ENCODE peak calls at places on chromosomes 3 and 15, in eight cellular contexts. Z is T-cell, Q is stomach, X is SW480, S is left ventricle myocardium superior, G is myocyte, C is body of pancreas, N is fibroblast of pulmonary artery. O is an unnamed sample.

GRCh38 chr3:139718415-139718814 is 40.6 kb upstream of the NMNAT3 start:
- DNase-seq in S (peak), C (peak), G (peak), Z (no peak), Q (no peak), N (peak), X (peak), O (no peak)

GRCh38 chr15:64905119-64905831 is 6.4 kb upstream of the ANKDD1A start:
- DNase-seq in Q (peak), C (peak), S (peak), X (no peak), N (peak), G (no peak), Z (peak), O (peak)

GRCh38 chr3:13612829-13613228 is 63.9 kb downstream of the FBLN2 start:
- DNase-seq in S (peak), Q (no peak), N (no peak), X (no peak), C (peak), G (no peak), Z (no peak), O (no peak)

GRCh38 chr15:59289574-59289973 is 82.9 kb downstream of the LDHAL6B start:
- DNase-seq in Z (no peak), N (no peak), Q (no peak), G (no peak), X (no peak), C (no peak), S (no peak), O (no peak)

GRCh38 chr3:195054311-195054710 is 216.6 kb downstream of the XXYLT1 start:
- DNase-seq in Q (no peak), S (peak), X (no peak), G (no peak), N (no peak), Z (no peak), C (no peak), O (no peak)

GRCh38 chr3:152254031-152254430 is 14.7 kb upstream of the MBNL1 start:
- DNase-seq in X (no peak), Q (no peak), C (no peak), N (no peak), Z (no peak), S (no peak), G (no peak), O (no peak)

GRCh38 chr3:48492461-48493202 is 11.3 kb downstream of the SHISA5 start:
- DNase-seq in X (no peak), S (no peak), Q (no peak), G (no peak), N (no peak), C (no peak), Z (no peak), O (peak)

GRCh38 chr3:30915782-30916181 is 21.3 kb upstream of the GADL1 start:
- DNase-seq in Q (no peak), Z (no peak), C (no peak), G (no peak), S (no peak), X (no peak), N (no peak), O (no peak)

GRCh38 chr3:71582612-71583568 is 638 bp downstream of the FOXP1 start:
- DNase-seq in C (peak), Z (peak), G (peak), N (no peak), X (peak), S (peak), Q (peak), O (peak)

GRCh38 chr3:46926447-46926846 is 48.9 kb downstream of the PTH1R start:
- DNase-seq in S (no peak), Z (no peak), N (no peak), C (no peak), Q (no peak), G (no peak), X (no peak), O (no peak)

GRCh38 chr15:79042213-79042928 is 48.2 kb downstream of the RASGRF1 start:
- DNase-seq in N (peak), Q (no peak), S (no peak), C (no peak), Z (no peak), X (no peak), G (no peak), O (peak)

GRCh38 chr15:90334304-90334731 is 17.8 kb upstream of the ZNF774 start:
- DNase-seq in Z (no peak), G (no peak), S (no peak), X (no peak), Q (no peak), C (peak), N (no peak), O (no peak)

GRCh38 chr15:63507878-63508818 is 3.8 kb downstream of the USP3 start:
- DNase-seq in Z (no peak), S (no peak), C (no peak), Q (no peak), N (no peak), G (no peak), X (no peak), O (peak)

GRCh38 chr3:38543602-38544001 is 47.5 kb downstream of the EXOG start:
- DNase-seq in N (no peak), C (no peak), Z (no peak), S (peak), Q (no peak), X (no peak), G (peak), O (no peak)

GRCh38 chr3:124558898-124559649 is 171.2 kb upstream of the UMPS start:
- DNase-seq in C (peak), S (peak), N (peak), G (peak), X (no peak), Z (no peak), Q (peak), O (no peak)

GRCh38 chr3:73719413-73719831 is 94.7 kb upstream of the PDZRN3 start:
- DNase-seq in G (no peak), C (no peak), X (no peak), N (peak), Z (no peak), Q (no peak), S (no peak), O (no peak)

GRCh38 chr3:153513236-153513635 is 351.2 kb downstream of the RAP2B start:
- DNase-seq in X (no peak), C (no peak), G (peak), Z (no peak), S (no peak), N (peak), Q (no peak), O (peak)

GRCh38 chr3:12235691-12236090 is 53.2 kb upstream of the PPARG start:
- DNase-seq in S (no peak), G (no peak), Q (no peak), X (peak), Z (no peak), C (no peak), N (peak), O (no peak)

GRCh38 chr3:186618318-186618938 is 5.6 kb downstream of the AHSG start:
- DNase-seq in Z (no peak), G (no peak), N (no peak), S (no peak), Q (no peak), X (no peak), C (no peak), O (no peak)

GRCh38 chr3:187979543-187979942 is 174.4 kb upstream of the LPP start:
- DNase-seq in N (no peak), Z (peak), G (no peak), C (no peak), Q (no peak), X (no peak), S (no peak), O (peak)

GRCh38 chr3:193743702-193744047 is 150.7 kb downstream of the OPA1 start:
- DNase-seq in C (peak), G (no peak), Q (no peak), S (no peak), Z (no peak), N (peak), X (no peak), O (no peak)

O was measured in RPMI8226.